ENCODE peak calls at places on chromosome 4, in six cellular contexts. Q is neural progenitor cell, K is Karpas-422, V is ovary, U is heart right ventricle, N is A549. A is an unnamed sample.

GRCh38 chr4:144014808-144015207 is 4.4 kb downstream of the GYPB start:
- DNase-seq in Q (no peak), K (no peak), V (no peak), U (no peak), N (no peak), A (no peak)

GRCh38 chr4:144575181-144575580 is 70.8 kb upstream of the HHIP start:
- DNase-seq in Q (no peak), K (no peak), V (no peak), U (no peak), N (no peak), A (no peak)

GRCh38 chr4:149553959-149554520 is 261.6 kb downstream of the IQCM start:
- DNase-seq in Q (no peak), K (no peak), V (no peak), U (no peak), N (no peak), A (no peak)

GRCh38 chr4:67020079-67020807 is 525.1 kb downstream of the CENPC start:
- DNase-seq in Q (no peak), K (no peak), V (no peak), U (no peak), N (no peak), A (no peak)

GRCh38 chr4:161702287-161702686 is 461.5 kb downstream of the FSTL5 start:
- DNase-seq in Q (no peak), K (peak), V (no peak), U (no peak), N (no peak), A (no peak)

GRCh38 chr4:73187325-73187724 is 71.3 kb downstream of the ANKRD17 start:
- DNase-seq in Q (no peak), K (no peak), V (no peak), U (no peak), N (no peak), A (no peak)

GRCh38 chr4:146548443-146548842 is 26.7 kb upstream of the SLC10A7 start:
- DNase-seq in Q (no peak), K (no peak), V (no peak), U (no peak), N (no peak), A (no peak)

GRCh38 chr4:69738872-69739271 is 21.5 kb downstream of the SULT1B1 start:
- DNase-seq in Q (no peak), K (no peak), V (no peak), U (no peak), N (no peak), A (no peak)

GRCh38 chr4:86048426-86048825 is 311.4 kb downstream of the MAPK10 start:
- DNase-seq in Q (no peak), K (no peak), V (no peak), U (no peak), N (no peak), A (no peak)

GRCh38 chr4:8315343-8316250 is 46.0 kb downstream of the HTRA3 start:
- DNase-seq in Q (peak), K (no peak), V (peak), U (no peak), N (peak), A (no peak)

GRCh38 chr4:67717586-67717985 is 16.6 kb upstream of the UBA6 start:
- DNase-seq in Q (no peak), K (no peak), V (no peak), U (no peak), N (no peak), A (no peak)

GRCh38 chr4:167233523-167234387 is 539 bp downstream of the SPOCK3 start:
- DNase-seq in Q (peak), K (no peak), V (peak), U (no peak), N (no peak), A (peak)

GRCh38 chr4:14345356-14345775 is 656.9 kb upstream of the CPEB2 start:
- DNase-seq in Q (no peak), K (no peak), V (no peak), U (no peak), N (no peak), A (no peak)

GRCh38 chr4:165207016-165207430 is 338 bp upstream of the KLHL2 start:
- DNase-seq in Q (peak), K (peak), V (no peak), U (peak), N (peak), A (no peak)

GRCh38 chr4:24857996-24858395 is 54.8 kb downstream of the CCDC149 start:
- DNase-seq in Q (no peak), K (no peak), V (no peak), U (peak), N (no peak), A (no peak)
- H3K4me3 ChIP-seq in Q (no peak), K (no peak), V (no peak), U (no peak), N (no peak), A (no peak)

GRCh38 chr4:87419578-87420249 is 2.7 kb upstream of the NUDT9 start:
- DNase-seq in Q (peak), K (no peak), V (no peak), U (no peak), N (no peak), A (no peak)
- H3K27ac ChIP-seq in Q (no peak), K (no peak), V (no peak), U (no peak), N (peak), A (no peak)

DNA sequence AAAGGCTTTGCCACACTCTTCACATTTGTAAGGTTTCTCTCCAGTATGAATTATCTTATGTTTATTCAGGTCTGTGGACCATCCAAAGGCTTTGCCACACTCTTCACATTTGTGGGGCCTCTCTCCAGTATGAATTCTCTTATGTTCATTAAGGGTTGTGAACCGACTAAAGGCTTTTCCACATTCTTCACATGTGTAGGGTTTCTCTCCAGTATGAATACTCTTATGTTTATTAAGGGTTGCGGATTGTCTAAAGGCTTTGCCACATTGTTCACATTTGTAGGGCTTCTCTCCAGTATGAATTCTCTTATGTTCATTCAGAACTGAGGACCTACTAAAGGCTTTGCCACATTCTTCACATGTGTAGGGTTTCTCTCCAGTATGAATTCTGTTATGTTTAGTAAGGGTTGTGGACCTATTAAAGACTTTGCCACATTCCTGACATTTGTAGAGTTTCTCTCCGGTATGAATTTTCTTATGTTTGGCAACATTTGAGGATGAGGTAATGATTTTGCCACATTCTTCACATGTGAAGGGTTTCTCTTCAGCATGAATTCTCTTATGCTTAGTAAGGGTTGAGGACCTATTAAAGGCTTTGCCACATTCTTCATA is 33.7 kb downstream of the ZNF732 start:
- DNase-seq in Q (no peak), K (no peak), V (no peak), U (no peak), N (no peak), A (no peak)
- H3K4me3 ChIP-seq in Q (no peak), K (no peak), V (no peak), U (no peak), N (no peak), A (no peak)

GRCh38 chr4:100114909-100115308 is 75.4 kb downstream of the DDIT4L start:
- DNase-seq in Q (no peak), K (no peak), V (no peak), U (peak), N (no peak), A (no peak)
- H3K27ac ChIP-seq in Q (no peak), K (no peak), V (no peak), U (no peak), N (no peak), A (no peak)

GRCh38 chr4:95549246-95550138 is 719 bp upstream of the UNC5C start:
- DNase-seq in Q (peak), K (no peak), V (peak), U (peak), N (no peak), A (peak)

GRCh38 chr4:95552942-95553550 is 4.3 kb upstream of the UNC5C start:
- DNase-seq in Q (no peak), K (no peak), V (no peak), U (no peak), N (no peak), A (no peak)

GRCh38 chr4:95548738-95549245 is at the start of gene UNC5C:
- DNase-seq in Q (peak), K (no peak), V (peak), U (peak), N (no peak), A (peak)

GRCh38 chr4:95551653-95552052 is 2.9 kb upstream of the UNC5C start:
- DNase-seq in Q (no peak), K (no peak), V (no peak), U (no peak), N (no peak), A (no peak)

GRCh38 chr4:95550566-95550965 is 1.8 kb upstream of the UNC5C start:
- DNase-seq in Q (no peak), K (no peak), V (no peak), U (no peak), N (no peak), A (no peak)
- H3K4me3 ChIP-seq in Q (peak), K (no peak), V (no peak), U (peak), N (no peak), A (peak)

GRCh38 chr4:98516042-98516440 is 142.4 kb downstream of the TSPAN5 start:
- DNase-seq in Q (no peak), K (no peak), V (no peak), U (no peak), N (peak), A (no peak)
- H3K27ac ChIP-seq in Q (no peak), K (peak), V (peak), U (no peak), N (peak), A (no peak)

GRCh38 chr4:104425948-104426347 is 68.7 kb downstream of the CXXC4 start:
- DNase-seq in Q (peak), K (no peak), V (no peak), U (no peak), N (no peak), A (no peak)

GRCh38 chr4:104420766-104421165 is 73.9 kb downstream of the CXXC4 start:
- DNase-seq in Q (peak), K (no peak), V (no peak), U (no peak), N (no peak), A (no peak)

GRCh38 chr4:104421576-104421975 is 73.1 kb downstream of the CXXC4 start:
- DNase-seq in Q (no peak), K (no peak), V (no peak), U (no peak), N (no peak), A (no peak)

GRCh38 chr4:104425003-104425402 is 69.7 kb downstream of the CXXC4 start:
- DNase-seq in Q (no peak), K (no peak), V (no peak), U (no peak), N (no peak), A (no peak)

GRCh38 chr4:104424368-104424921 is 70.2 kb downstream of the CXXC4 start:
- DNase-seq in Q (peak), K (no peak), V (no peak), U (no peak), N (no peak), A (no peak)
- H3K4me3 ChIP-seq in Q (peak), K (no peak), V (peak), U (peak), N (no peak), A (peak)

GRCh38 chr4:56433280-56433679 is 2.1 kb downstream of the PPAT start:
- DNase-seq in Q (no peak), K (no peak), V (no peak), U (no peak), N (no peak), A (no peak)

GRCh38 chr4:56435748-56436442 is at the start of gene PAICS:
- DNase-seq in Q (peak), K (peak), V (peak), U (peak), N (peak), A (peak)

GRCh38 chr4:56430203-56430602 is 5.2 kb downstream of the PPAT start:
- DNase-seq in Q (no peak), K (no peak), V (no peak), U (no peak), N (no peak), A (no peak)

GRCh38 chr4:56434599-56435000 is 815 bp downstream of the PPAT start:
- DNase-seq in Q (peak), K (no peak), V (no peak), U (no peak), N (peak), A (no peak)

GRCh38 chr4:56435001-56435747 is at the start of gene PPAT:
- DNase-seq in Q (peak), K (peak), V (peak), U (peak), N (peak), A (peak)
- H3K27ac ChIP-seq in Q (peak), K (peak), V (peak), U (peak), N (peak), A (peak)

GRCh38 chr4:134677209-134677814 is 475.7 kb upstream of the PABPC4L start:
- DNase-seq in Q (no peak), K (no peak), V (no peak), U (no peak), N (no peak), A (no peak)
- H3K4me3 ChIP-seq in Q (no peak), K (no peak), V (no peak), U (no peak), N (no peak), A (no peak)